ENCODE peak calls at places on chromosomes 6 and 20, in seven cellular contexts. I is GM12892, U is iris pigment epithelial cell, D is NCI-H446 treated with DMSO at 0.1 percent for 48 hours, C is GDM1, Q is HS-27A, Y is trophoblast cell. N is an unnamed sample.

GRCh38 chr20:14859627-14860026 is 522.2 kb upstream of the FLRT3 start:
- DNase-seq in U (no peak), Q (no peak), Y (no peak), C (no peak), D (no peak), I (no peak), N (no peak)

GRCh38 chr6:156283091-156283490 is 494.1 kb upstream of the ARID1B start:
- DNase-seq in Y (no peak), D (no peak), U (no peak), C (no peak), I (no peak), Q (no peak), N (no peak)

GRCh38 chr20:16575390-16576140 is 2.3 kb upstream of the KIF16B start:
- DNase-seq in Q (no peak), U (no peak), I (no peak), Y (peak), D (no peak), C (no peak), N (no peak)

GRCh38 chr20:59933296-59933848 is at the start of gene SYCP2:
- DNase-seq in U (no peak), Q (no peak), D (no peak), Y (peak), I (no peak), C (peak), N (peak)

GRCh38 chr6:30360139-30360538 is 15.2 kb downstream of the RPP21 start:
- DNase-seq in C (no peak), D (no peak), Q (no peak), U (no peak), I (no peak), Y (no peak), N (no peak)

GRCh38 chr20:4787069-4787468 is 65.4 kb downstream of the PRND start:
- DNase-seq in Q (peak), D (no peak), U (peak), Y (peak), I (no peak), C (no peak), N (no peak)

GRCh38 chr6:138287144-138287955 is 69.1 kb upstream of the PBOV1 start:
- DNase-seq in Y (peak), I (no peak), C (no peak), Q (no peak), D (no peak), U (peak), N (peak)

GRCh38 chr6:6826961-6827360 is 238.4 kb downstream of the LY86 start:
- DNase-seq in I (no peak), Y (no peak), Q (no peak), D (no peak), U (no peak), C (no peak), N (no peak)

GRCh38 chr6:77466055-77467028 is 3.1 kb upstream of the HTR1B start:
- DNase-seq in C (no peak), I (no peak), Q (no peak), Y (no peak), D (no peak), U (peak), N (peak)

GRCh38 chr6:170011233-170012142 is 260.1 kb downstream of the ERMARD start:
- DNase-seq in D (no peak), U (no peak), Q (no peak), C (peak), Y (no peak), I (no peak), N (peak)

GRCh38 chr6:84762220-84762940 is 2.0 kb downstream of the TBX18 start:
- DNase-seq in D (no peak), I (no peak), Y (no peak), Q (no peak), C (no peak), U (peak), N (peak)

GRCh38 chr6:9248125-9248524 is 812.8 kb upstream of the SLC35B3 start:
- DNase-seq in I (no peak), D (no peak), Q (no peak), U (no peak), Y (peak), C (no peak), N (no peak)

GRCh38 chr6:10194816-10195639 is 219.8 kb downstream of the TFAP2A start:
- DNase-seq in U (no peak), C (no peak), Q (peak), I (no peak), Y (no peak), D (no peak), N (no peak)

GRCh38 chr6:148565931-148566663 is 180.7 kb upstream of the UST start:
- DNase-seq in I (no peak), C (peak), U (peak), Y (no peak), D (no peak), Q (peak), N (peak)

GRCh38 chr6:169700296-169700695 is 1.5 kb downstream of the WDR27 start:
- DNase-seq in Y (no peak), D (no peak), C (peak), Q (no peak), I (no peak), U (no peak), N (peak)

GRCh38 chr20:46621492-46621891 is 29.8 kb downstream of the SLC13A3 start:
- DNase-seq in Q (no peak), D (no peak), I (no peak), C (no peak), Y (peak), U (peak), N (no peak)

GRCh38 chr20:20003088-20003954 is 13.8 kb upstream of the NAA20 start:
- DNase-seq in U (peak), I (no peak), C (no peak), D (no peak), Q (no peak), Y (peak), N (peak)

N was measured in dermis blood vessel endothelial cell.